ENCODE peak calls at places on chromosomes 7 and 10, in ten cellular contexts. One of them, this sample, is unnamed.

GRCh38 chr10:34124522-34125035 is 690.5 kb downstream of the PARD3 start:
- DNase-seq in cardiac muscle cell: no peak
- DNase-seq in fibroblast of the aortic adventitia: peak
- DNase-seq in fibroblast of lung: no peak
- DNase-seq in tibial artery: no peak
- DNase-seq in pancreas: no peak
- DNase-seq in colonic mucosa: no peak
- DNase-seq in left ventricle myocardium inferior: no peak
- DNase-seq in esophagus muscularis mucosa: peak
- DNase-seq in cardiac fibroblast: peak
- DNase-seq in this sample: peak

GRCh38 chr7:114823290-114823689 is 98.6 kb upstream of the MDFIC start:
- DNase-seq in cardiac muscle cell: no peak
- DNase-seq in fibroblast of the aortic adventitia: peak
- DNase-seq in fibroblast of lung: peak
- DNase-seq in tibial artery: no peak
- DNase-seq in pancreas: no peak
- DNase-seq in colonic mucosa: no peak
- DNase-seq in left ventricle myocardium inferior: no peak
- DNase-seq in esophagus muscularis mucosa: no peak
- DNase-seq in cardiac fibroblast: no peak
- DNase-seq in this sample: no peak

GRCh38 chr7:115357213-115357999 is 435.5 kb downstream of the MDFIC start:
- DNase-seq in cardiac muscle cell: peak
- DNase-seq in fibroblast of the aortic adventitia: peak
- DNase-seq in fibroblast of lung: peak
- DNase-seq in tibial artery: no peak
- DNase-seq in pancreas: no peak
- DNase-seq in colonic mucosa: peak
- DNase-seq in left ventricle myocardium inferior: no peak
- DNase-seq in esophagus muscularis mucosa: no peak
- DNase-seq in cardiac fibroblast: peak
- DNase-seq in this sample: peak

GRCh38 chr7:134458341-134458805 is 527 bp downstream of the AKR1B1 start:
- DNase-seq in cardiac muscle cell: peak
- DNase-seq in fibroblast of the aortic adventitia: peak
- DNase-seq in fibroblast of lung: peak
- DNase-seq in tibial artery: peak
- DNase-seq in pancreas: peak
- DNase-seq in colonic mucosa: peak
- DNase-seq in left ventricle myocardium inferior: peak
- DNase-seq in esophagus muscularis mucosa: no peak
- DNase-seq in cardiac fibroblast: peak
- DNase-seq in this sample: no peak

GRCh38 chr7:43302211-43302711 is 189.8 kb downstream of the HECW1 start:
- DNase-seq in cardiac muscle cell: peak
- DNase-seq in fibroblast of the aortic adventitia: no peak
- DNase-seq in fibroblast of lung: peak
- DNase-seq in tibial artery: no peak
- DNase-seq in pancreas: no peak
- DNase-seq in colonic mucosa: no peak
- DNase-seq in left ventricle myocardium inferior: no peak
- DNase-seq in esophagus muscularis mucosa: no peak
- DNase-seq in cardiac fibroblast: peak
- DNase-seq in this sample: peak

GRCh38 chr10:28326516-28327493 is 23.9 kb upstream of the MPP7 start:
- DNase-seq in cardiac muscle cell: peak
- DNase-seq in fibroblast of the aortic adventitia: peak
- DNase-seq in fibroblast of lung: peak
- DNase-seq in tibial artery: peak
- DNase-seq in pancreas: peak
- DNase-seq in colonic mucosa: no peak
- DNase-seq in left ventricle myocardium inferior: peak
- DNase-seq in esophagus muscularis mucosa: peak
- DNase-seq in cardiac fibroblast: peak
- DNase-seq in this sample: no peak

GRCh38 chr10:74640134-74640533 is 186.3 kb upstream of the KAT6B start:
- DNase-seq in cardiac muscle cell: no peak
- DNase-seq in fibroblast of the aortic adventitia: no peak
- DNase-seq in fibroblast of lung: peak
- DNase-seq in tibial artery: no peak
- DNase-seq in pancreas: no peak
- DNase-seq in colonic mucosa: no peak
- DNase-seq in left ventricle myocardium inferior: no peak
- DNase-seq in esophagus muscularis mucosa: no peak
- DNase-seq in cardiac fibroblast: peak
- DNase-seq in this sample: peak

GRCh38 chr7:131921016-131921415 is 364.6 kb upstream of the PODXL start:
- DNase-seq in cardiac muscle cell: no peak
- DNase-seq in fibroblast of the aortic adventitia: peak
- DNase-seq in fibroblast of lung: no peak
- DNase-seq in tibial artery: no peak
- DNase-seq in pancreas: no peak
- DNase-seq in colonic mucosa: no peak
- DNase-seq in left ventricle myocardium inferior: no peak
- DNase-seq in esophagus muscularis mucosa: no peak
- DNase-seq in cardiac fibroblast: no peak
- DNase-seq in this sample: no peak

GRCh38 chr7:136326045-136326610 is 349.0 kb upstream of the MTPN start:
- DNase-seq in cardiac muscle cell: no peak
- DNase-seq in fibroblast of the aortic adventitia: no peak
- DNase-seq in fibroblast of lung: no peak
- DNase-seq in tibial artery: no peak
- DNase-seq in pancreas: no peak
- DNase-seq in colonic mucosa: no peak
- DNase-seq in left ventricle myocardium inferior: no peak
- DNase-seq in esophagus muscularis mucosa: no peak
- DNase-seq in cardiac fibroblast: no peak
- DNase-seq in this sample: no peak

GRCh38 chr7:111474723-111475418 is 87.4 kb downstream of the IMMP2L start:
- DNase-seq in cardiac muscle cell: no peak
- DNase-seq in fibroblast of the aortic adventitia: no peak
- DNase-seq in fibroblast of lung: no peak
- DNase-seq in tibial artery: no peak
- DNase-seq in pancreas: no peak
- DNase-seq in colonic mucosa: no peak
- DNase-seq in left ventricle myocardium inferior: no peak
- DNase-seq in esophagus muscularis mucosa: no peak
- DNase-seq in cardiac fibroblast: no peak
- DNase-seq in this sample: no peak

GRCh38 chr10:44362866-44363711 is 21.8 kb downstream of the CXCL12 start:
- DNase-seq in cardiac muscle cell: no peak
- DNase-seq in fibroblast of the aortic adventitia: no peak
- DNase-seq in fibroblast of lung: no peak
- DNase-seq in tibial artery: no peak
- DNase-seq in pancreas: no peak
- DNase-seq in colonic mucosa: no peak
- DNase-seq in left ventricle myocardium inferior: no peak
- DNase-seq in esophagus muscularis mucosa: no peak
- DNase-seq in cardiac fibroblast: no peak
- DNase-seq in this sample: no peak

GRCh38 chr10:101120884-101121660 is 10.0 kb upstream of the TLX1 start:
- DNase-seq in cardiac muscle cell: no peak
- DNase-seq in fibroblast of the aortic adventitia: no peak
- DNase-seq in fibroblast of lung: no peak
- DNase-seq in tibial artery: no peak
- DNase-seq in pancreas: no peak
- DNase-seq in colonic mucosa: peak
- DNase-seq in left ventricle myocardium inferior: no peak
- DNase-seq in esophagus muscularis mucosa: no peak
- DNase-seq in cardiac fibroblast: peak
- DNase-seq in this sample: no peak

GRCh38 chr7:22357311-22358175 is 589 bp upstream of the RAPGEF5 start:
- DNase-seq in cardiac muscle cell: peak
- DNase-seq in fibroblast of the aortic adventitia: peak
- DNase-seq in fibroblast of lung: peak
- DNase-seq in tibial artery: no peak
- DNase-seq in pancreas: peak
- DNase-seq in colonic mucosa: peak
- DNase-seq in left ventricle myocardium inferior: no peak
- DNase-seq in esophagus muscularis mucosa: no peak
- DNase-seq in cardiac fibroblast: peak
- DNase-seq in this sample: no peak

GRCh38 chr10:35329520-35329919 is 6.8 kb upstream of the CCNY start:
- DNase-seq in cardiac muscle cell: peak
- DNase-seq in fibroblast of the aortic adventitia: no peak
- DNase-seq in fibroblast of lung: no peak
- DNase-seq in tibial artery: no peak
- DNase-seq in pancreas: no peak
- DNase-seq in colonic mucosa: no peak
- DNase-seq in left ventricle myocardium inferior: no peak
- DNase-seq in esophagus muscularis mucosa: no peak
- DNase-seq in cardiac fibroblast: no peak
- DNase-seq in this sample: no peak

GRCh38 chr10:22573820-22574569 is 140.4 kb downstream of the PIP4K2A start:
- DNase-seq in cardiac muscle cell: no peak
- DNase-seq in fibroblast of the aortic adventitia: peak
- DNase-seq in fibroblast of lung: peak
- DNase-seq in tibial artery: no peak
- DNase-seq in pancreas: no peak
- DNase-seq in colonic mucosa: no peak
- DNase-seq in left ventricle myocardium inferior: no peak
- DNase-seq in esophagus muscularis mucosa: no peak
- DNase-seq in cardiac fibroblast: peak
- DNase-seq in this sample: no peak
- TF ChIP-seq CTCF in cardiac muscle cell: peak
- TF ChIP-seq CTCF in fibroblast of the aortic adventitia: peak
- TF ChIP-seq CTCF in fibroblast of lung: peak
- TF ChIP-seq CTCF in tibial artery: peak
- TF ChIP-seq CTCF in pancreas: no peak
- TF ChIP-seq CTCF in colonic mucosa: peak
- TF ChIP-seq CTCF in left ventricle myocardium inferior: peak
- TF ChIP-seq CTCF in esophagus muscularis mucosa: no peak
- TF ChIP-seq CTCF in cardiac fibroblast: peak
- TF ChIP-seq CTCF in this sample: peak

DNA sequence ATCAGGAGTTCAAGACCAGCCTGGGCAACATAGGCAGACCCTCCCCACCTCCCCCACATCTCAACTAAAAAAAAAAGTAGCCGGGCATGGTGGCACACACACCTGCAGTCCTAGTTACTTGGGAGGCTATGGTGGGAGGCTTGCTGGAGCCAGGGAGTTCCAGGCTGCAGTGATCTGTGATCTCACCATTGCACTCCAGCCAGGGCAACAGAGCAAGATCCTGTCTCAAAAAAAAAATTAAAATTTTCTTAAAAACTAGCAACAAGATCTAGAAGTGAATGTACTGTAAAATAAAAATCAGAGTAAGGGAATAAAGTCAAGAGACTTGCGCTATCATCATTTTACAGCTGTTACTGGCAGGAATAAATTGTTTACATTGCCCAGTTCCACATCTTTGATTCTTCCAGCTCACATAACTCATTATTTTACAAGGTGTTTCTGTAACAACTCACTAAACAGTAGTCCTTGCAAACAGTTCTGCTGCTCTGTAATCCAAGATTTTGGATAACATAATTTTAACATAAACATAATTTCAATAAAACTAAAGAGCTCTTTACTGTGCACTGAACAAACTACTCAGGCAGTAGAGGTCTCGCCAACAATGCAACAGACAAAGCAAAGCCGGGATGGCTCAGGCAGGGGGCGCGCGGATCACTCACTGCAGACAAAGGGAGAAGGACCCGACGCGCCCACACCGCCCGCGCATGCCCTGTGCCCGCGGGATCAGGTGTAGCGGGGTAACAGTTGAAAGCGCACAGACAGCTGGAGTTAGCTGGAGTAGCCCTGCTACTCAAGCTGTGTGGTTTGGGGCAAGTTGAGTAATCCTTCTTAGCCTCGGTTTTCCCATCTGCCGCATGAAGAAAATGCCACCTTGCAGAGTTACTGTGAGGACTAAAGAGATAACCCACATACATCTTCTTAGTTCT is 73.3 kb upstream of the NFE2L3 start:
- DNase-seq in cardiac muscle cell: peak
- DNase-seq in fibroblast of the aortic adventitia: no peak
- DNase-seq in fibroblast of lung: peak
- DNase-seq in tibial artery: peak
- DNase-seq in pancreas: peak
- DNase-seq in colonic mucosa: peak
- DNase-seq in left ventricle myocardium inferior: peak
- DNase-seq in esophagus muscularis mucosa: peak
- DNase-seq in cardiac fibroblast: peak
- DNase-seq in this sample: no peak
- H3K4me3 ChIP-seq in cardiac muscle cell: no peak
- H3K4me3 ChIP-seq in fibroblast of the aortic adventitia: no peak
- H3K4me3 ChIP-seq in fibroblast of lung: no peak
- H3K4me3 ChIP-seq in tibial artery: no peak
- H3K4me3 ChIP-seq in pancreas: peak
- H3K4me3 ChIP-seq in colonic mucosa: no peak
- H3K4me3 ChIP-seq in left ventricle myocardium inferior: no peak
- H3K4me3 ChIP-seq in esophagus muscularis mucosa: no peak
- H3K4me3 ChIP-seq in cardiac fibroblast: no peak
- H3K4me3 ChIP-seq in this sample: no peak

DNA sequence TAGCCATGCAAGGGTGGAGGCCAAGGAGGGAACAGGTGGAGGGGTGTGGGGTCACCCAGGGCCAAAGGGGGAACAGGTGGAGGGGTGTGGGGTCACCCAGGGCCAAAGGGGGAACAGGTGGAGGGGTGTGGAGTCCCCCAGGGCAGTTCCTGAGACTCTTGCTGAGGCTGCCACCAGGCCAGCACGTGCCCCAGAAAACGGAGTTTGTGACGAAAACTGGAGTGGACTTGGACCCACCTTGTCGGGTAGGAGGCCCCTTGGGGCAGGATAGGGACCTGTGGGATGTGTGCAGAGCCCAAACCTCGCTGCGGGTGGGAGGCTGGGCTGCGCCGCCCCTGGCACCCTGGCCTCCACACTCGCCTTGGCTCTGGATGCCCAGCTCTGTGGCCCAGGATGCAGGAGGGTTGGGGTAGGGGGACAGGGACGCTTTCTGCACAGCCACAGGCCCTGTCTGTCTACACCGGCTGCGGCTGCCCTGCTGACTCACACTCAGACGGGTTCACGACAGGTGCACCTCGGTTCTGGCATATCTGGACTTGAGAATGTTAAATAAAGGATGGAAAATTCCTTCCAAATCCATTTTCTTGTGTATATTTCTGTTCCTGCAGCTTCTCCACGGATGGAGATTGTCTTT is 562 bp upstream of the ADGRA1 start:
- DNase-seq in cardiac muscle cell: no peak
- DNase-seq in fibroblast of the aortic adventitia: no peak
- DNase-seq in fibroblast of lung: no peak
- DNase-seq in tibial artery: no peak
- DNase-seq in pancreas: no peak
- DNase-seq in colonic mucosa: no peak
- DNase-seq in left ventricle myocardium inferior: no peak
- DNase-seq in esophagus muscularis mucosa: no peak
- DNase-seq in cardiac fibroblast: no peak
- DNase-seq in this sample: no peak
- TF ChIP-seq CTCF in cardiac muscle cell: no peak
- TF ChIP-seq CTCF in fibroblast of the aortic adventitia: no peak
- TF ChIP-seq CTCF in fibroblast of lung: no peak
- TF ChIP-seq CTCF in tibial artery: no peak
- TF ChIP-seq CTCF in pancreas: no peak
- TF ChIP-seq CTCF in colonic mucosa: no peak
- TF ChIP-seq CTCF in left ventricle myocardium inferior: no peak
- TF ChIP-seq CTCF in esophagus muscularis mucosa: no peak
- TF ChIP-seq CTCF in cardiac fibroblast: no peak
- TF ChIP-seq CTCF in this sample: no peak

DNA sequence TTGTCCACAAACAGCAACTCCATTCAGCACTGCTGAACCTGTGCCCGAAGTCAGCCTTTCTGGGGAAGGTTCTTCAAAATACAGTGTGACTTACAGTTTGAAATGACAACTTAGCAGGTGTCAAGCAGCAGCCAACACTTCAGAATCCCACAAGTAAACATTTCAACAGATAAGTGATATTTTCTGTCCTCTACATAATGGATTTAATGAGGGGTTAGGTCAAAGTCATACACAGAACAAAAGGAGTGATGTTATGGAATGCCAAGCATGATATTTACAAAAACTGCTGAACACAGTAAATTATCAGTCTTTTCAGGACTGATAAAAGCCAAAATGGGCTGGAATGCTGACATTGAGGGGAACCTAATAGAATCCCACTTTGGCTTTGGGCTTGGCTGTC is 77.6 kb upstream of the JAZF1 start:
- DNase-seq in cardiac muscle cell: no peak
- DNase-seq in fibroblast of the aortic adventitia: no peak
- DNase-seq in fibroblast of lung: no peak
- DNase-seq in tibial artery: no peak
- DNase-seq in pancreas: no peak
- DNase-seq in colonic mucosa: no peak
- DNase-seq in left ventricle myocardium inferior: no peak
- DNase-seq in esophagus muscularis mucosa: no peak
- DNase-seq in cardiac fibroblast: no peak
- DNase-seq in this sample: no peak
- H3K4me3 ChIP-seq in cardiac muscle cell: no peak
- H3K4me3 ChIP-seq in fibroblast of the aortic adventitia: no peak
- H3K4me3 ChIP-seq in fibroblast of lung: no peak
- H3K4me3 ChIP-seq in tibial artery: no peak
- H3K4me3 ChIP-seq in pancreas: no peak
- H3K4me3 ChIP-seq in colonic mucosa: no peak
- H3K4me3 ChIP-seq in left ventricle myocardium inferior: no peak
- H3K4me3 ChIP-seq in esophagus muscularis mucosa: no peak
- H3K4me3 ChIP-seq in cardiac fibroblast: no peak
- H3K4me3 ChIP-seq in this sample: no peak

This sample was measured in HFF-Myc.